ENCODE peak calls at places on chromosome 10, in five cellular contexts. Y is adrenal gland, C is tibial artery, I is heart right ventricle, J is heart left ventricle. F is an unnamed sample.

GRCh38 chr10:90193240-90193985 is 492.0 kb downstream of the KIF20B start:
- DNase-seq in Y (no peak), C (no peak), I (no peak), J (no peak), F (no peak)

GRCh38 chr10:92880912-92881311 is 32.6 kb downstream of the EXOC6 start:
- DNase-seq in Y (no peak), C (no peak), I (no peak), J (no peak), F (no peak)

GRCh38 chr10:49613882-49614241 is at the start of gene CHAT:
- DNase-seq in Y (no peak), C (peak; percentile 37), I (no peak), J (no peak), F (no peak)

GRCh38 chr10:132344386-132344785 is 12.4 kb downstream of the LRRC27 start:
- DNase-seq in Y (no peak), C (no peak), I (no peak), J (no peak), F (no peak)

GRCh38 chr10:79608505-79609375 is 2.0 kb upstream of the SFTPA1 start:
- DNase-seq in Y (no peak), C (no peak), I (peak; percentile 38), J (no peak), F (no peak)

GRCh38 chr10:132721725-132722124 is 64.2 kb downstream of the NKX6-2 start:
- DNase-seq in Y (no peak), C (no peak), I (no peak), J (no peak), F (no peak)

GRCh38 chr10:24209421-24209770 is 458 bp downstream of the KIAA1217 start:
- DNase-seq in Y (peak; percentile 30), C (no peak), I (no peak), J (no peak), F (no peak)

GRCh38 chr10:62939698-62940097 is 123.5 kb upstream of the EGR2 start:
- DNase-seq in Y (no peak), C (no peak), I (no peak), J (no peak), F (no peak)

GRCh38 chr10:105797234-105797890 is 1156.3 kb downstream of the SORCS3 start:
- DNase-seq in Y (no peak), C (no peak), I (no peak), J (no peak), F (no peak)

GRCh38 chr10:132834891-132835847 is 49.2 kb upstream of the NKX6-2 start:
- DNase-seq in Y (no peak), C (peak; percentile 45), I (no peak), J (no peak), F (peak; percentile 93)

GRCh38 chr10:6200588-6201510 is 1.9 kb upstream of the PFKFB3 start:
- DNase-seq in Y (peak; percentile 69), C (peak; percentile 82), I (peak; percentile 55), J (peak; percentile 59), F (no peak)

GRCh38 chr10:31927597-31928530 is 767 bp downstream of the ARHGAP12 start:
- DNase-seq in Y (peak; percentile 59), C (peak; percentile 80), I (peak; percentile 45), J (peak; percentile 52), F (no peak)

GRCh38 chr10:122128357-122128756 is 139.4 kb downstream of the TACC2 start:
- DNase-seq in Y (peak; percentile 77), C (peak; percentile 86), I (peak; percentile 74), J (peak; percentile 84), F (no peak)

GRCh38 chr10:102231357-102232318 is 5.5 kb downstream of the ELOVL3 start:
- DNase-seq in Y (peak; percentile 40), C (no peak), I (peak; percentile 57), J (peak; percentile 48), F (no peak)

GRCh38 chr10:60594476-60595051 is 183.7 kb upstream of the CDK1 start:
- DNase-seq in Y (no peak), C (no peak), I (no peak), J (no peak), F (no peak)

GRCh38 chr10:59885430-59886134 is 20.8 kb downstream of the CCDC6 start:
- DNase-seq in Y (no peak), C (no peak), I (no peak), J (no peak), F (no peak)

GRCh38 chr10:120221873-120222485 is 235.0 kb upstream of the PLPP4 start:
- DNase-seq in Y (no peak), C (no peak), I (no peak), J (no peak), F (no peak)

GRCh38 chr10:78283069-78283682 is 249.5 kb downstream of the RPS24 start:
- DNase-seq in Y (no peak), C (no peak), I (no peak), J (no peak), F (no peak)

GRCh38 chr10:35909291-35909690 is 267.2 kb upstream of the FZD8 start:
- DNase-seq in Y (no peak), C (no peak), I (no peak), J (no peak), F (no peak)
- H3K27ac ChIP-seq in Y (no peak overlapping the region), C (no peak overlapping the region), I (no peak overlapping the region), J (no peak overlapping the region), F (no peak overlapping the region)

DNA sequence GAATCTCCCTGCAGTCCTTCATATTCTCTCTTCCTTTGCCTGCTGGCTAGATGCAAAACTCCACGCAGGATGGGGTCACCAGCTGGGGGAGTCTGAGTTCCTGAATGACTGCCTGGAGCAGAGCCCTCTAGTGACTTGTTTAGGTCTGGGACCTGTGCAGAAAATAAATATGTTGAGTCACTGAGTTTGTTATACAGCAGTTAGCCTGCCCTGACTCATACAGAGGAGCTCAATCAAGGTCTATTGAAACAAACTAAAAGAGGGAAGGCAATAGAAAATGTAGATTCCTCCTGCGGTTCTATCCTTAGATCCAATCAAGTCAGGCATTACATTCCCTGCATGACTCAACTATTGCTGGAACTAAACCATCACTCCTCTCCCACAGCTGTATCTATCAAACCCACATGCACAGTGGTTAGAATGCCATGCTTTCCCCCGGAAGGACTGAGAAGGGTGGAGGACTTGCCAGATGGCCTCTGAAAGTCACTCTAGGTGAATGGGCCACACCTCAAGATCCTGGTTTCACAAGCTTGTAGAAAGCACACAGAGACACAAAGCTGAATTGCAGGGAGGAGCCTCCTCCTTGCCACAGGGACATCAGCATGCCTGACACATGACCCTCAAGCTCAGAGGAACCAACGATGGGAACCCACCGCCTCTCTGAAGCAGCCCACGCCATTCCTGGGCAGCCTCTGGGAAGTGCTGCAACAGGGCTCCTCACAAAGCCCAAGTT is 73.9 kb downstream of the SH3PXD2A start:
- DNase-seq in Y (no peak), C (no peak), I (no peak), J (no peak), F (no peak)
- H3K27ac ChIP-seq in Y (no peak overlapping the region), C (no peak overlapping the region), I (no peak overlapping the region), J (no peak overlapping the region), F (peak overlapping the region; percentile 57)

DNA sequence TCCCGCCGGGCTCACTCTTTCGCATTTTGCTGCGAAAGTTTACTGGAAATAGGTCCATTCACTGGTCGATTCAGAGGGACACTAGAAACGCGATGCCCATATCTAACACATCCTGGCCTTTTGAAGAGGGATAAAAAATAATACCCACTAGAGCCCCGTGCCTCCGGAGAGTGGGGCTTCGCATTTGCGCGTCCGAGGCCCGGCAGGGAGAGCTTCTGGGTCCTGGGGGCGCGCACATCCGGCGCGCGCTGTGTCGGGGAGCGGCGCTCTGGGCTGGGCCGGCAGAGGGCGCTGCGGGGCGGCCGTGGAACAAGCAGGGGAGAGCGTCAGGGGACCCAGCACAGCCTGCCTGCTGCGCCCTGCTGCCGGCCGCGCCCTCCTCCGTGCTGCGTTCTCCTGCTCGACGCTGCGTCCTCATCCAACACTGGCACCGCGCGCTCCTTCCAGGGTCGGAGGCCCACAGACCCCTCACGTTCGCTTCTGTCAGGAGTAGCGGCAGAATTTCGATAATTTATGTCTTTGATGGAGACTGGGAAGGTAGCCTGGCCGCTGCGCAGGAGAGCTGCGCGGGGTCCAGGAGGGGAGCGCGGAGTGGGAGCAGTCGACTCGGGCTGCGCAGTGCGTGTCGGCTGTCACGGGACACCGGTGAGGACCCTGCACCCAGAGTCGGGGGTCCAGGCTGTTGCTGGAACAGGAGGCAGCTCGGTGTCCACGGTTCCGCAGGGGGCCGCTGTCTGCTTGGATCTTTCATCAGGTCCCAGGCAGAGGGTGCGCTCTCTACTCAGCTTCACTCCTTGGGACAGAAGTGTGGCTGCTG is 41.5 kb upstream of the ZNF32 start:
- DNase-seq in Y (peak; percentile 84), C (peak; percentile 92), I (peak; percentile 92), J (peak; percentile 89), F (no peak)
- H3K27ac ChIP-seq in Y (peak overlapping the region; percentile 21), C (peak overlapping the region; percentile 68), I (peak overlapping the region; percentile 99), J (peak overlapping the region; percentile 96), F (peak overlapping the region; percentile 84)

DNA sequence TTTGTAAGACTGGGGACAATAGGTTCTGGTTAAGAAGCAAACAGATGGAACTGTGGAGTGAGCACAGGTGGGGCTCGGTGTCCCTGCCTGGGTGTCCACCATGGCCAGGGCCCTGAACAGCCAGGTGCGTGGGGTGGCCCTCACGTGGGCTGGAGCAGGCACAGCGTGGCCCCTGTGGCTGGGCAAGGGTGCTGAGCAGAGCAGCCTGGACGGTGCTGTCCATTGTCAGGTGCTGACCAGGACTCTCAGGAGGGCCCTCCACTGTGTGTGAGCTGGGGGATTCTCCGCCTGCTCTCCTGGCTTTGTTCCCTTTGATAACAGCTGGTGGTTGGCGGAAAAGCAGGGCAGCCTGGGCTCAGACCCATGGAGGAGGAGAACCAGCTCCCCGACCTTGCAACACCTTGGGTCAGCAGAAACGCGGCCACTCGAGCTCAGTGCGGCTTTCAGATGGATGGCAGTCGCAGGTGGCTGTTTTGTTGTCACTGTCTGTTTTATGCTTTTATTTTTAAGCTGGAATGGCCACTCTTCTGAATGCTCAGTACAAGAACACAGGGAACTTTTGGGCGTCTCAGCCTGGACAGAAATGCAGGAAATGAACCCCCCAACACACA is 273.9 kb upstream of the ADARB2 start:
- DNase-seq in Y (no peak), C (no peak), I (no peak), J (no peak), F (no peak)
- H3K27ac ChIP-seq in Y (no peak overlapping the region), C (no peak overlapping the region), I (no peak overlapping the region), J (no peak overlapping the region), F (no peak overlapping the region)

DNA sequence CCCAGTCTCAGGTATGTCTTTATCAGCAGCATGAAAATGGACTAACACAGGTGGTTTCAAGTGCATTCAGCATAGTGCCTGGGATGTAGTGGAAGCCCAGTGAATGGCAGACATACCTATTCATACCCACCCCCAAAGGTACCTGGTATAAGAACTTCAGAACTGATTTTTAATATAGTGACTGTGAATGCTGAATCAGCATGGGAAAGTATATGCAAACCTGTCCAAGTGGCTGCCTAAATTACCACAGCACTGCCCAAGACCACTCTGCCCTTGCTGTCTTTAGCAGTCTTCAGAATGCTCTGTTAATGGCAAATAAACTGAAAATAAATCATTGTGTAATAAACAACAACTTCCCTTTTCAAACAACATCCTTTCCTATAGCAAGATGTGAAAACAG is 312.1 kb downstream of the GPAM start:
- DNase-seq in Y (no peak), C (no peak), I (no peak), J (no peak), F (no peak)
- H3K27ac ChIP-seq in Y (no peak overlapping the region), C (no peak overlapping the region), I (no peak overlapping the region), J (no peak overlapping the region), F (no peak overlapping the region)

DNA sequence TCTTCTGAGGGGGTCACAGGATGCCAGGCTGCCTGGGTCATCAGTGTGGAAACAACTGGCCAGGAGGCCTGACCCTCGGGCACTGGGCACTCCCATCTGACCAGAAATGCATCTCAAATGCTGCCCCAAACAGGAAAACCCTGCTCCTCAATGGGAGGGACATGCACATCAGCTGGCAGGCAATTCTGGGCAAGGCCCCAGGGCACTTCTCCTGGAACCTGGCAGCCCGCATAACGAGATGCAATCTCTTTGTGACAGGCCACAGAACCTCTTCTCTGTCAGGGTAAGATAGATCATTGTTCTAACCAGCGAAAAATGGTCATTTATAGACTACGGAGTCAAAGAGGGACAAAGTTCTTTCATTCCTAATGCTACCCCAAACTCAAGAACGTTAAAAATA is 212.5 kb downstream of the TCERG1L start:
- DNase-seq in Y (no peak), C (no peak), I (no peak), J (no peak), F (no peak)
- H3K27ac ChIP-seq in Y (no peak overlapping the region), C (no peak overlapping the region), I (no peak overlapping the region), J (no peak overlapping the region), F (no peak overlapping the region)

GRCh38 chr10:124694467-124695195 is 49.5 kb downstream of the FAM53B start:
- DNase-seq in Y (no peak), C (no peak), I (peak; percentile 8), J (no peak), F (no peak)
- H3K27ac ChIP-seq in Y (peak overlapping the region; percentile 31), C (no peak overlapping the region), I (peak overlapping the region; percentile 70), J (peak overlapping the region; percentile 57), F (no peak overlapping the region)

F was measured in vagina.